ENCODE peak calls at places on chromosomes 5 and 9, in four cellular contexts. Y, B, O and N are unnamed samples.

GRCh38 chr9:38700695-38701094 is 19.2 kb downstream of the FAM240B start:
- DNase-seq in O (no peak), Y (no peak), B (no peak), N (peak)

GRCh38 chr5:68216737-68217231 is 1.2 kb downstream of the PIK3R1 start:
- DNase-seq in O (no peak), Y (no peak), B (no peak), N (no peak)

GRCh38 chr5:151647320-151647861 is 39.3 kb downstream of the SPARC start:
- DNase-seq in O (no peak), B (no peak), Y (no peak), N (no peak)

GRCh38 chr9:133585481-133586367 is 23.5 kb downstream of the FAM163B start:
- DNase-seq in B (peak), Y (no peak), O (peak), N (no peak)

GRCh38 chr5:94969174-94969573 is 315.7 kb downstream of the MCTP1 start:
- DNase-seq in Y (no peak), O (peak), B (no peak), N (no peak)

GRCh38 chr5:145118109-145118508 is 717.0 kb downstream of the PRELID2 start:
- DNase-seq in O (no peak), Y (no peak), B (no peak), N (no peak)

GRCh38 chr9:100852088-100852487 is 176.4 kb upstream of the PLPPR1 start:
- DNase-seq in B (no peak), O (no peak), Y (no peak), N (no peak)

GRCh38 chr5:1172670-1173404 is 28.6 kb upstream of the SLC6A19 start:
- DNase-seq in B (no peak), O (no peak), Y (no peak), N (no peak)

GRCh38 chr5:40798856-40799210 is 659 bp upstream of the PRKAA1 start:
- DNase-seq in O (no peak), B (no peak), Y (no peak), N (no peak)

GRCh38 chr9:108784998-108785397 is 70.8 kb downstream of the ACTL7B start:
- DNase-seq in O (no peak), Y (peak), B (no peak), N (no peak)

GRCh38 chr5:179344301-179345178 is 721 bp downstream of the ADAMTS2 start:
- DNase-seq in O (peak), Y (no peak), B (no peak), N (no peak)

GRCh38 chr5:41788800-41789395 is 81.3 kb downstream of the OXCT1 start:
- DNase-seq in B (no peak), Y (no peak), O (no peak), N (no peak)

GRCh38 chr5:154815684-154816247 is 34.6 kb downstream of the FAXDC2 start:
- DNase-seq in B (no peak), O (no peak), Y (no peak), N (no peak)

GRCh38 chr5:40410939-40411635 is 268.6 kb upstream of the PTGER4 start:
- DNase-seq in B (no peak), Y (no peak), O (no peak), N (no peak)

GRCh38 chr5:112479418-112479817 is 60.3 kb upstream of the EPB41L4A start:
- DNase-seq in B (no peak), Y (no peak), O (no peak), N (no peak)

GRCh38 chr5:53425598-53426516 is 54.6 kb upstream of the FST start:
- DNase-seq in Y (no peak), B (peak), O (peak), N (peak)

GRCh38 chr5:90142531-90142930 is 267.0 kb downstream of the CETN3 start:
- DNase-seq in B (no peak), O (no peak), Y (no peak), N (no peak)

GRCh38 chr9:129126789-129127618 is 15.8 kb downstream of the PTPA start:
- DNase-seq in B (no peak), Y (peak), O (no peak), N (no peak)

GRCh38 chr5:97550164-97550563 is 367.1 kb upstream of the RIOK2 start:
- DNase-seq in O (no peak), B (no peak), Y (no peak), N (no peak)

GRCh38 chr5:102628449-102629175 is 126.5 kb upstream of the PAM start:
- DNase-seq in B (no peak), O (no peak), Y (no peak), N (no peak)

GRCh38 chr5:73482383-73483193 is 15.7 kb upstream of the BTF3 start:
- DNase-seq in B (no peak), Y (no peak), O (no peak), N (no peak)

GRCh38 chr9:133534346-133535284 is at the start of gene ADAMTSL2:
- DNase-seq in O (peak), Y (peak), B (no peak), N (no peak)

GRCh38 chr9:127720031-127720864 is 4.4 kb downstream of the TTC16 start:
- DNase-seq in B (no peak), O (no peak), Y (no peak), N (no peak)

GRCh38 chr5:124064956-124065355 is 553.0 kb downstream of the CSNK1G3 start:
- DNase-seq in O (no peak), B (no peak), Y (no peak), N (no peak)

GRCh38 chr5:1916041-1917001 is 33.6 kb upstream of the IRX4 start:
- DNase-seq in O (no peak), Y (no peak), B (no peak), N (no peak)

GRCh38 chr5:119656023-119656422 is 26.7 kb downstream of the FAM170A start:
- DNase-seq in B (no peak), O (no peak), Y (no peak), N (no peak)

GRCh38 chr5:57441557-57441956 is 41.1 kb downstream of the ACTBL2 start:
- DNase-seq in O (no peak), B (no peak), Y (no peak), N (no peak)

GRCh38 chr9:70303268-70303667 is 44.5 kb downstream of the SMC5 start:
- DNase-seq in O (no peak), B (no peak), Y (no peak), N (no peak)

GRCh38 chr9:97830884-97831829 is 21.9 kb upstream of the FOXE1 start:
- DNase-seq in B (no peak), O (peak), Y (no peak), N (no peak)

GRCh38 chr5:118270506-118270905 is 717.8 kb downstream of the DTWD2 start:
- DNase-seq in O (no peak), B (no peak), Y (no peak), N (peak)

GRCh38 chr5:55159763-55160492 is at the start of gene GPX8:
- DNase-seq in Y (no peak), O (peak), B (peak), N (peak)